ENCODE peak calls at places on chromosomes 2 and 18, in ten cellular contexts. G, R, N, Y, K, W, Z, U, I and A are unnamed samples.

GRCh38 chr2:5690231-5690630 is 2.0 kb upstream of the SOX11 start:
- DNase-seq in G (no peak), R (no peak), N (no peak), Y (no peak), K (no peak), W (no peak), Z (no peak), U (no peak), I (no peak), A (no peak)

GRCh38 chr2:36079793-36080192 is 275.8 kb upstream of the CRIM1 start:
- DNase-seq in G (no peak), R (no peak), N (no peak), Y (no peak), K (no peak), W (no peak), Z (no peak), U (no peak), I (no peak), A (no peak)

GRCh38 chr2:64329848-64330247 is 124.1 kb upstream of the LGALSL start:
- DNase-seq in G (no peak), R (no peak), N (no peak), Y (no peak), K (no peak), W (no peak), Z (peak; percentile 67), U (no peak), I (peak; percentile 37), A (no peak)

GRCh38 chr2:229434131-229434530 is 163.0 kb upstream of the PID1 start:
- DNase-seq in G (no peak), R (no peak), N (no peak), Y (no peak), K (no peak), W (no peak), Z (no peak), U (no peak), I (peak; percentile 45), A (no peak)

GRCh38 chr2:118046628-118047210 is 32.8 kb upstream of the CCDC93 start:
- DNase-seq in G (no peak), R (no peak), N (no peak), Y (no peak), K (peak; percentile 19), W (no peak), Z (no peak), U (no peak), I (peak; percentile 50), A (no peak)

GRCh38 chr2:118232391-118233255 is 144.4 kb downstream of the INSIG2 start:
- DNase-seq in G (no peak), R (no peak), N (no peak), Y (no peak), K (no peak), W (no peak), Z (no peak), U (no peak), I (no peak), A (no peak)

GRCh38 chr18:42437646-42438045 is 482.6 kb downstream of the PIK3C3 start:
- DNase-seq in G (no peak), R (no peak), N (no peak), Y (no peak), K (no peak), W (no peak), Z (no peak), U (no peak), I (no peak), A (no peak)

GRCh38 chr2:3585239-3586109 is 9.4 kb upstream of the COLEC11 start:
- DNase-seq in G (no peak), R (no peak), N (no peak), Y (peak; percentile 19), K (no peak), W (no peak), Z (peak; percentile 42), U (no peak), I (no peak), A (peak; percentile 35)

GRCh38 chr2:141911485-141912066 is 219.2 kb downstream of the LRP1B start:
- DNase-seq in G (no peak), R (no peak), N (peak; percentile 1), Y (no peak), K (no peak), W (no peak), Z (no peak), U (no peak), I (peak; percentile 60), A (no peak)

GRCh38 chr2:158232476-158232875 is 130.8 kb downstream of the UPP2 start:
- DNase-seq in G (no peak), R (no peak), N (no peak), Y (no peak), K (no peak), W (no peak), Z (no peak), U (no peak), I (peak; percentile 36), A (no peak)

GRCh38 chr2:26088038-26088643 is 54.3 kb downstream of the RAB10 start:
- DNase-seq in G (no peak), R (no peak), N (no peak), Y (no peak), K (peak; percentile 31), W (no peak), Z (no peak), U (no peak), I (peak; percentile 27), A (no peak)

GRCh38 chr2:8754056-8754790 is 72.4 kb downstream of the ID2 start:
- DNase-seq in G (no peak), R (no peak), N (no peak), Y (peak; percentile 46), K (no peak), W (no peak), Z (no peak), U (no peak), I (no peak), A (no peak)

GRCh38 chr2:76953733-76954347 is 568.3 kb downstream of the LRRTM4 start:
- DNase-seq in G (no peak), R (no peak), N (peak; percentile 1), Y (no peak), K (no peak), W (no peak), Z (no peak), U (no peak), I (peak; percentile 48), A (no peak)

GRCh38 chr2:86787701-86788100 is 3.0 kb downstream of the CD8A start:
- DNase-seq in G (no peak), R (no peak), N (peak; percentile 48), Y (no peak), K (no peak), W (no peak), Z (no peak), U (no peak), I (no peak), A (no peak)

GRCh38 chr2:229237270-229237669 is 33.8 kb downstream of the PID1 start:
- DNase-seq in G (no peak), R (no peak), N (no peak), Y (no peak), K (no peak), W (no peak), Z (no peak), U (no peak), I (no peak), A (no peak)

GRCh38 chr2:42792583-42793313 is at the start of gene HAAO:
- DNase-seq in G (no peak), R (no peak), N (no peak), Y (no peak), K (peak; percentile 62), W (no peak), Z (peak; percentile 84), U (no peak), I (peak; percentile 17), A (peak; percentile 28)

GRCh38 chr18:10715791-10716190 is 190.0 kb downstream of the NAPG start:
- DNase-seq in G (no peak), R (no peak), N (no peak), Y (peak; percentile 25), K (no peak), W (no peak), Z (no peak), U (no peak), I (peak; percentile 62), A (no peak)

GRCh38 chr2:108612153-108612513 is 77.9 kb downstream of the LIMS1 start:
- DNase-seq in G (peak; percentile 14), R (no peak), N (no peak), Y (no peak), K (peak; percentile 73), W (peak; percentile 29), Z (no peak), U (no peak), I (peak; percentile 94), A (no peak)

GRCh38 chr18:48875942-48876511 is 74.7 kb downstream of the SMAD7 start:
- DNase-seq in G (no peak), R (no peak), N (no peak), Y (no peak), K (no peak), W (no peak), Z (peak; percentile 11), U (no peak), I (no peak), A (no peak)

GRCh38 chr18:47944972-47945843 is 14.7 kb upstream of the SMAD2 start:
- DNase-seq in G (no peak), R (no peak), N (no peak), Y (no peak), K (no peak), W (no peak), Z (no peak), U (no peak), I (peak; percentile 96), A (no peak)

GRCh38 chr2:143551946-143552655 is 422.9 kb downstream of the ARHGAP15 start:
- DNase-seq in G (no peak), R (no peak), N (no peak), Y (no peak), K (no peak), W (no peak), Z (no peak), U (no peak), I (no peak), A (no peak)

GRCh38 chr2:142724713-142725349 is 152.6 kb upstream of the KYNU start:
- DNase-seq in G (no peak), R (no peak), N (no peak), Y (no peak), K (no peak), W (no peak), Z (no peak), U (no peak), I (no peak), A (no peak)

GRCh38 chr2:117859532-117859911 is 45.0 kb downstream of the DDX18 start:
- DNase-seq in G (no peak), R (no peak), N (no peak), Y (no peak), K (no peak), W (no peak), Z (no peak), U (no peak), I (no peak), A (no peak)

GRCh38 chr18:46721331-46721730 is 35.5 kb downstream of the ST8SIA5 start:
- DNase-seq in G (no peak), R (no peak), N (no peak), Y (no peak), K (no peak), W (no peak), Z (no peak), U (no peak), I (no peak), A (no peak)

GRCh38 chr18:36215577-36215976 is 28.3 kb downstream of the MOCOS start:
- DNase-seq in G (no peak), R (no peak), N (no peak), Y (no peak), K (no peak), W (no peak), Z (no peak), U (no peak), I (no peak), A (no peak)

GRCh38 chr2:241708879-241709278 is 7.0 kb downstream of the ING5 start:
- DNase-seq in G (no peak), R (no peak), N (no peak), Y (no peak), K (no peak), W (no peak), Z (no peak), U (no peak), I (no peak), A (no peak)

GRCh38 chr2:46458763-46459505 is 20.4 kb upstream of the TMEM247 start:
- DNase-seq in G (no peak), R (no peak), N (no peak), Y (no peak), K (no peak), W (no peak), Z (no peak), U (no peak), I (no peak), A (no peak)

GRCh38 chr2:208222351-208222750 is 32.5 kb downstream of the IDH1 start:
- DNase-seq in G (no peak), R (no peak), N (no peak), Y (no peak), K (no peak), W (peak; percentile 0), Z (no peak), U (no peak), I (peak; percentile 59), A (no peak)